ENCODE peak calls at places on chromosomes 1 and 21, in eight cellular contexts. One of them, this sample, is unnamed.

GRCh38 chr1:26337206-26337535 is 16.8 kb downstream of the CRYBG2 start:
- DNase-seq in transverse colon: no peak
- DNase-seq in psoas muscle: no peak
- DNase-seq in keratinocyte: no peak
- DNase-seq in CD8-positive, alpha-beta T cell: no peak
- DNase-seq in HepG2: no peak
- DNase-seq in mammary epithelial cell: no peak
- DNase-seq in tibial artery: no peak
- DNase-seq in this sample: no peak

GRCh38 chr1:89975540-89976125 is 19.3 kb upstream of the ZNF326 start:
- DNase-seq in tibial artery: no peak
- DNase-seq in transverse colon: no peak
- DNase-seq in HepG2: no peak
- DNase-seq in mammary epithelial cell: no peak
- DNase-seq in keratinocyte: no peak
- DNase-seq in psoas muscle: no peak
- DNase-seq in CD8-positive, alpha-beta T cell: no peak
- DNase-seq in this sample: no peak

GRCh38 chr1:108831225-108831624 is 25.7 kb downstream of the AKNAD1 start:
- DNase-seq in mammary epithelial cell: no peak
- DNase-seq in tibial artery: no peak
- DNase-seq in keratinocyte: no peak
- DNase-seq in CD8-positive, alpha-beta T cell: no peak
- DNase-seq in psoas muscle: no peak
- DNase-seq in transverse colon: no peak
- DNase-seq in HepG2: no peak
- DNase-seq in this sample: no peak

GRCh38 chr1:169594391-169594790 is 8.1 kb upstream of the F5 start:
- DNase-seq in CD8-positive, alpha-beta T cell: no peak
- DNase-seq in mammary epithelial cell: no peak
- DNase-seq in tibial artery: no peak
- DNase-seq in transverse colon: no peak
- DNase-seq in keratinocyte: no peak
- DNase-seq in HepG2: no peak
- DNase-seq in psoas muscle: no peak
- DNase-seq in this sample: no peak

GRCh38 chr1:111967886-111968285 is 21.6 kb downstream of the KCND3 start:
- DNase-seq in transverse colon: no peak
- DNase-seq in tibial artery: no peak
- DNase-seq in keratinocyte: no peak
- DNase-seq in mammary epithelial cell: no peak
- DNase-seq in HepG2: no peak
- DNase-seq in psoas muscle: no peak
- DNase-seq in CD8-positive, alpha-beta T cell: no peak
- DNase-seq in this sample: no peak

GRCh38 chr1:232421143-232421796 is 208.7 kb downstream of the SIPA1L2 start:
- DNase-seq in keratinocyte: no peak
- DNase-seq in psoas muscle: no peak
- DNase-seq in tibial artery: no peak
- DNase-seq in HepG2: no peak
- DNase-seq in mammary epithelial cell: no peak
- DNase-seq in transverse colon: no peak
- DNase-seq in CD8-positive, alpha-beta T cell: no peak
- DNase-seq in this sample: no peak

GRCh38 chr1:209873067-209873810 is 45.5 kb downstream of the UTP25 start:
- DNase-seq in tibial artery: no peak
- DNase-seq in psoas muscle: no peak
- DNase-seq in HepG2: no peak
- DNase-seq in keratinocyte: no peak
- DNase-seq in transverse colon: no peak
- DNase-seq in mammary epithelial cell: peak; percentile 93
- DNase-seq in CD8-positive, alpha-beta T cell: no peak
- DNase-seq in this sample: no peak

GRCh38 chr1:110203021-110203661 is 7.0 kb upstream of the KCNC4 start:
- DNase-seq in HepG2: peak; percentile 50
- DNase-seq in tibial artery: peak; percentile 48
- DNase-seq in CD8-positive, alpha-beta T cell: peak; percentile 63
- DNase-seq in keratinocyte: no peak
- DNase-seq in psoas muscle: no peak
- DNase-seq in mammary epithelial cell: peak; percentile 48
- DNase-seq in transverse colon: peak; percentile 74
- DNase-seq in this sample: peak; percentile 61

GRCh38 chr1:197093226-197093887 is 26.3 kb upstream of the F13B start:
- DNase-seq in HepG2: no peak
- DNase-seq in keratinocyte: no peak
- DNase-seq in psoas muscle: no peak
- DNase-seq in CD8-positive, alpha-beta T cell: no peak
- DNase-seq in tibial artery: no peak
- DNase-seq in transverse colon: no peak
- DNase-seq in mammary epithelial cell: peak; percentile 63
- DNase-seq in this sample: no peak

GRCh38 chr1:234926252-234926573 is 202.4 kb downstream of the TOMM20 start:
- DNase-seq in CD8-positive, alpha-beta T cell: no peak
- DNase-seq in mammary epithelial cell: no peak
- DNase-seq in tibial artery: no peak
- DNase-seq in HepG2: no peak
- DNase-seq in psoas muscle: no peak
- DNase-seq in transverse colon: no peak
- DNase-seq in keratinocyte: no peak
- DNase-seq in this sample: no peak

GRCh38 chr1:103230061-103230460 is 121.7 kb upstream of the COL11A1 start:
- DNase-seq in transverse colon: no peak
- DNase-seq in psoas muscle: no peak
- DNase-seq in HepG2: no peak
- DNase-seq in keratinocyte: no peak
- DNase-seq in tibial artery: no peak
- DNase-seq in mammary epithelial cell: no peak
- DNase-seq in CD8-positive, alpha-beta T cell: no peak
- DNase-seq in this sample: no peak

GRCh38 chr1:67847466-67847865 is 14.2 kb upstream of the GNG12 start:
- DNase-seq in mammary epithelial cell: peak; percentile 86
- DNase-seq in psoas muscle: no peak
- DNase-seq in keratinocyte: no peak
- DNase-seq in HepG2: no peak
- DNase-seq in CD8-positive, alpha-beta T cell: no peak
- DNase-seq in transverse colon: no peak
- DNase-seq in tibial artery: no peak
- DNase-seq in this sample: no peak

DNA sequence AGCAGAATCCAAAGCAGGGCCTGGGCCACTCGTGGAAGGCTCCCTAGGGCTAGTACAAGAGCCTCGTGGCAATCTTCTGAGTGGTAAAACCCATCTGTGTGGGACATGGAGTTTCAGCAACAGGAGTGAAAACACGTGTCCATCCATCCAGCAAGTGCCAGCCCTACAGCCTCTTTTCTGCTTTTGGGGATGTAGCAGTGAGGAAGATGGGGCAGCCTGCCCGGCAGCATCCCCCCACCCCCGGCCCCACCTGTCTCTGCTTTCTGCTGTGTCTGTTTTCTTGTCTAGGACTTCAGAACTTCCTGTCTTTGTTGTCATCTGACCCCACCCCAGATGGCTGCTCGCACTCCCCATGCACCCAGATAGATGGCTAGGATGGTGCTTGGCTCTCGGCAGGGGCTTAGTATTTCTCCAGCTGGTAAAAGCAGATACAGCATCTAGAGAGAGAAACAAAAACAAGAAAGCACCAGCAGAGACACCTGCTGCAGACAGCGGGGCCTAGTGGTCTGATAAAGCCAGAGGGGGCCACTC is 1.5 kb downstream of the CPTP start:
- DNase-seq in HepG2: no peak
- DNase-seq in psoas muscle: no peak
- DNase-seq in mammary epithelial cell: no peak
- DNase-seq in CD8-positive, alpha-beta T cell: no peak
- DNase-seq in tibial artery: no peak
- DNase-seq in keratinocyte: no peak
- DNase-seq in transverse colon: no peak
- DNase-seq in this sample: no peak
- H3K4me3 ChIP-seq in HepG2: peak overlapping the region; percentile 96
- H3K4me3 ChIP-seq in psoas muscle: peak overlapping the region; percentile 87
- H3K4me3 ChIP-seq in mammary epithelial cell: no peak overlapping the region
- H3K4me3 ChIP-seq in CD8-positive, alpha-beta T cell: no peak overlapping the region
- H3K4me3 ChIP-seq in tibial artery: peak overlapping the region; percentile 90
- H3K4me3 ChIP-seq in keratinocyte: peak overlapping the region; percentile 100
- H3K4me3 ChIP-seq in transverse colon: no peak overlapping the region
- H3K4me3 ChIP-seq in this sample: no peak overlapping the region

DNA sequence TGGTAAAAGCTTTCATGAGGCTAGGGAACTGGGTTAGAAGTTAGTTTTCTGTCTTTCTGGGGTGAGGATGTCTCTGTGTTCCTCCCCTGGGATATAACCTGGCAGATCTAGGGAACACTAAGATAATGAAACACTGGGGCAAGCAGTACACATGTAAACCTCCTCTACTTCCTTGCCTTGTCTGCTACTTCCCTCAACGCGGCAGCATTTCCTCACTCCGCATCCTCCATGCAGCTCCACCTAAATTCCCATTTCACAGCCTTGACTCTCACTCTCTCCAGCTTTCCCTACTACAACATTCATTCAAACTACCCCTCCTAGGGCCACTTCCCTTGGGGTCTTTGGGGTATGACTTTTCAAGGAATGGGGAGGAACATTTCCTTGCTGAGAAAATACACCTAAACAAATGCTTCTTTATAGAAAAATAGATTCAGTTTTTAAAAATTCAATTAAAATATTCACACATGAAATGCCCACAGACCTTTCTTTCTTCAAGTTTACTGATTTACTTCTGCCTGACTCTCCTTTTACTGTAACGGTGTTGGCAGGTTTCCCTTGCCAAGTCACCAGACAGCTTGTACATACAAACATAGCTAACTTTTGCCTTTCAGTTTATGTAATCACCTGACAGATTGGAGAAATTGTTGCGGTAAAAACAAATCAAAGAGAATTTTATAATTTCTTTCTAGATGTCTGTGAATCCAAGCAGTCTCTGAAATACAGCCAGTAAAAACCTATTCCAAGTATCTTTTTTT is 90.1 kb downstream of the TNFSF18 start:
- DNase-seq in keratinocyte: no peak
- DNase-seq in mammary epithelial cell: no peak
- DNase-seq in HepG2: no peak
- DNase-seq in tibial artery: peak; percentile 25
- DNase-seq in CD8-positive, alpha-beta T cell: no peak
- DNase-seq in transverse colon: peak; percentile 49
- DNase-seq in psoas muscle: no peak
- DNase-seq in this sample: no peak
- TF ChIP-seq CTCF in keratinocyte: peak; percentile 34
- TF ChIP-seq CTCF in mammary epithelial cell: no peak
- TF ChIP-seq CTCF in HepG2: no peak
- TF ChIP-seq CTCF in tibial artery: no peak
- TF ChIP-seq CTCF in CD8-positive, alpha-beta T cell: no peak
- TF ChIP-seq CTCF in transverse colon: no peak
- TF ChIP-seq CTCF in psoas muscle: no peak
- TF ChIP-seq CTCF in this sample: no peak

DNA sequence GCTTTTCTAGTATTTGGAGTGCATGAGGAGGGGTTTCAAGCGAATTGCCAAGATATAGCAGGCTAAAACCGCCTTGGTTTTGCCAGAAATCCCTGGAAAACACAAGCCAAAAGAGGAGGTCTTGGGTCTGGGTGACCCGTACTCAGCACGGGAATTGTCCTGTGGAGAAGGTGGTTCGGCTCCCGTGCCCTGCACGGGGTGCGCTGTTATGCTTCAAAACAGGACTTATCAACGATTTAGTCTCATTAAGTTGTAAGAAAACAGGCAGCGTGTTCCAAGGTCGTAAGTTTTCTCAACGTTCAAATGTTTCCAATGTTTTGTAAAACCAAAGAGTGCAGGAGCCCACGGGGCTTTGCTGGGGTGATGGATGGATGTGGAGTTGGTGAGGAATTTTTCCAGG is 75.3 kb upstream of the CLDN14 start:
- DNase-seq in keratinocyte: no peak
- DNase-seq in psoas muscle: no peak
- DNase-seq in transverse colon: no peak
- DNase-seq in HepG2: no peak
- DNase-seq in mammary epithelial cell: no peak
- DNase-seq in tibial artery: no peak
- DNase-seq in CD8-positive, alpha-beta T cell: no peak
- DNase-seq in this sample: no peak
- H3K4me3 ChIP-seq in keratinocyte: no peak overlapping the region
- H3K4me3 ChIP-seq in psoas muscle: no peak overlapping the region
- H3K4me3 ChIP-seq in transverse colon: no peak overlapping the region
- H3K4me3 ChIP-seq in HepG2: no peak overlapping the region
- H3K4me3 ChIP-seq in mammary epithelial cell: no peak overlapping the region
- H3K4me3 ChIP-seq in tibial artery: no peak overlapping the region
- H3K4me3 ChIP-seq in CD8-positive, alpha-beta T cell: no peak overlapping the region
- H3K4me3 ChIP-seq in this sample: no peak overlapping the region

GRCh38 chr1:245822997-245823396 is 668.2 kb downstream of the KIF26B start:
- DNase-seq in mammary epithelial cell: peak; percentile 74
- DNase-seq in keratinocyte: peak; percentile 11
- DNase-seq in psoas muscle: no peak
- DNase-seq in transverse colon: no peak
- DNase-seq in CD8-positive, alpha-beta T cell: no peak
- DNase-seq in HepG2: peak; percentile 54
- DNase-seq in tibial artery: no peak
- DNase-seq in this sample: no peak

GRCh38 chr1:245829194-245829593 is 674.4 kb downstream of the KIF26B start:
- DNase-seq in keratinocyte: no peak
- DNase-seq in psoas muscle: no peak
- DNase-seq in HepG2: no peak
- DNase-seq in tibial artery: no peak
- DNase-seq in mammary epithelial cell: no peak
- DNase-seq in transverse colon: no peak
- DNase-seq in CD8-positive, alpha-beta T cell: no peak
- DNase-seq in this sample: no peak

GRCh38 chr1:245827306-245827705 is 672.5 kb downstream of the KIF26B start:
- DNase-seq in keratinocyte: no peak
- DNase-seq in CD8-positive, alpha-beta T cell: no peak
- DNase-seq in tibial artery: no peak
- DNase-seq in HepG2: no peak
- DNase-seq in mammary epithelial cell: no peak
- DNase-seq in psoas muscle: no peak
- DNase-seq in transverse colon: no peak
- DNase-seq in this sample: no peak

GRCh38 chr1:245823408-245824147 is 668.8 kb downstream of the KIF26B start:
- DNase-seq in mammary epithelial cell: no peak
- DNase-seq in tibial artery: no peak
- DNase-seq in HepG2: no peak
- DNase-seq in transverse colon: no peak
- DNase-seq in keratinocyte: no peak
- DNase-seq in psoas muscle: no peak
- DNase-seq in CD8-positive, alpha-beta T cell: no peak
- DNase-seq in this sample: no peak

DNA sequence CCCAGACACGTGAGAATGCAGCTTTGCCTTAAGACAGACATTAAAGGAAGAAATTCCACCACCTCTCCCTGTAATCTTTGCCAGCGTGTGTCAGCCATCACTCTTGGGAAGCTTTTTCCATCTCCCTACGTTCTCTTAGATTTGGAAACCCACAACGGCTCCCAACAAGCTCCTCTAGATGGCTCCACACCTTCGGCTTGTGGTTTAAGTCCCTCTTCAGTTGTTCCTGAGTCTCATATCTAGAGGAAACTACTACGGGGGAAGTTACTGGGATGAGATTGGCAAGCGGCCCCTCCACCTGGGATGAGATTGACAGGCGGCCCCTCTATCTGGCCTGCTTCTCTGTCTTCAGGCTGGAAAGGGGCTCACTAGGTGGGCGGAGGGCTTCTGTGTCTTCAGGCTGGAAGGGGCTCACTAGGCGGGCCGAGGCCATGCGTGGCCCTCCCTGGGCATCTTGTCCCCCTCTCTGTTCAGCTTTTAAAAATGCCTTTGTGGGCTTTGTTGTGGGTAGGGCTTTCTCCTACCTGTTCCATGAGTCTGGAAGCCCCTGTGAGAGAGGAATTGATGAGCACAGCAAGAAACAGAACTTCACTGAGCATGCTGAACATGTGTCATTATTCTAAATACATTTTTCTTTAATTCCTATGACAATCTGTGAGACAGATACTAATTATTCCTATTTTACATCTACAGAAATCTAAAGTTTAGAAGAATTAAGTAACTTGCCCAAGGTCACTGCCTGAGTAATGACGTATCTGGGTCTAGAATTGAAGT is 670.5 kb downstream of the KIF26B start:
- DNase-seq in CD8-positive, alpha-beta T cell: no peak
- DNase-seq in HepG2: no peak
- DNase-seq in keratinocyte: no peak
- DNase-seq in mammary epithelial cell: no peak
- DNase-seq in tibial artery: no peak
- DNase-seq in psoas muscle: no peak
- DNase-seq in transverse colon: no peak
- DNase-seq in this sample: no peak
- TF ChIP-seq CTCF in CD8-positive, alpha-beta T cell: no peak
- TF ChIP-seq CTCF in HepG2: peak; percentile 16
- TF ChIP-seq CTCF in keratinocyte: no peak
- TF ChIP-seq CTCF in mammary epithelial cell: peak; percentile 13
- TF ChIP-seq CTCF in tibial artery: no peak
- TF ChIP-seq CTCF in psoas muscle: no peak
- TF ChIP-seq CTCF in transverse colon: no peak
- TF ChIP-seq CTCF in this sample: no peak